ENCODE peak calls at places on chromosomes 11 and 22, in ten cellular contexts. One of them, this sample, is unnamed.

GRCh38 chr11:446886-447285 is 3.2 kb upstream of the PTDSS2 start:
- DNase-seq in Calu3: no peak
- DNase-seq in GM13977: no peak
- DNase-seq in cardiac muscle cell: no peak
- DNase-seq in AG04450: no peak
- DNase-seq in neural crest cell: no peak
- DNase-seq in lower lobe of right lung: peak
- DNase-seq in tibial nerve: no peak
- DNase-seq in mesothelial cell of epicardium: no peak
- DNase-seq in GM12864: no peak
- DNase-seq in this sample: peak

GRCh38 chr11:34468209-34468841 is 29.6 kb downstream of the CAT start:
- DNase-seq in GM12864: peak
- DNase-seq in GM13977: peak
- DNase-seq in cardiac muscle cell: no peak
- DNase-seq in lower lobe of right lung: no peak
- DNase-seq in mesothelial cell of epicardium: no peak
- DNase-seq in AG04450: no peak
- DNase-seq in Calu3: peak
- DNase-seq in neural crest cell: no peak
- DNase-seq in tibial nerve: no peak
- DNase-seq in this sample: no peak

GRCh38 chr11:117822522-117823033 is 2.0 kb downstream of the FXYD2 start:
- DNase-seq in neural crest cell: no peak
- DNase-seq in cardiac muscle cell: no peak
- DNase-seq in GM12864: no peak
- DNase-seq in mesothelial cell of epicardium: no peak
- DNase-seq in Calu3: no peak
- DNase-seq in AG04450: no peak
- DNase-seq in GM13977: no peak
- DNase-seq in lower lobe of right lung: no peak
- DNase-seq in tibial nerve: no peak
- DNase-seq in this sample: peak

GRCh38 chr11:109785714-109786113 is 307.5 kb upstream of the ZC3H12C start:
- DNase-seq in GM13977: no peak
- DNase-seq in neural crest cell: no peak
- DNase-seq in AG04450: no peak
- DNase-seq in cardiac muscle cell: no peak
- DNase-seq in GM12864: no peak
- DNase-seq in tibial nerve: no peak
- DNase-seq in Calu3: no peak
- DNase-seq in mesothelial cell of epicardium: no peak
- DNase-seq in lower lobe of right lung: no peak
- DNase-seq in this sample: no peak

GRCh38 chr11:45259607-45260006 is 26.5 kb downstream of the SYT13 start:
- DNase-seq in mesothelial cell of epicardium: no peak
- DNase-seq in GM12864: no peak
- DNase-seq in neural crest cell: no peak
- DNase-seq in Calu3: peak
- DNase-seq in AG04450: no peak
- DNase-seq in lower lobe of right lung: no peak
- DNase-seq in cardiac muscle cell: no peak
- DNase-seq in tibial nerve: no peak
- DNase-seq in GM13977: no peak
- DNase-seq in this sample: no peak

GRCh38 chr11:8030526-8031247 is 43.5 kb downstream of the EIF3F start:
- DNase-seq in tibial nerve: no peak
- DNase-seq in mesothelial cell of epicardium: no peak
- DNase-seq in cardiac muscle cell: no peak
- DNase-seq in Calu3: no peak
- DNase-seq in neural crest cell: no peak
- DNase-seq in lower lobe of right lung: no peak
- DNase-seq in GM12864: no peak
- DNase-seq in AG04450: no peak
- DNase-seq in GM13977: no peak
- DNase-seq in this sample: no peak

GRCh38 chr22:26199665-26200064 is 30.4 kb downstream of the SEZ6L start:
- DNase-seq in Calu3: no peak
- DNase-seq in lower lobe of right lung: no peak
- DNase-seq in tibial nerve: no peak
- DNase-seq in mesothelial cell of epicardium: no peak
- DNase-seq in neural crest cell: no peak
- DNase-seq in cardiac muscle cell: no peak
- DNase-seq in AG04450: no peak
- DNase-seq in GM12864: no peak
- DNase-seq in GM13977: no peak
- DNase-seq in this sample: no peak

GRCh38 chr11:78742430-78742829 is 167.8 kb upstream of the NARS2 start:
- DNase-seq in AG04450: no peak
- DNase-seq in GM12864: no peak
- DNase-seq in tibial nerve: no peak
- DNase-seq in lower lobe of right lung: peak
- DNase-seq in mesothelial cell of epicardium: no peak
- DNase-seq in Calu3: peak
- DNase-seq in cardiac muscle cell: no peak
- DNase-seq in neural crest cell: no peak
- DNase-seq in GM13977: no peak
- DNase-seq in this sample: no peak

GRCh38 chr11:44319552-44320288 is 9.8 kb upstream of the ALX4 start:
- DNase-seq in GM12864: no peak
- DNase-seq in cardiac muscle cell: no peak
- DNase-seq in tibial nerve: no peak
- DNase-seq in lower lobe of right lung: no peak
- DNase-seq in Calu3: no peak
- DNase-seq in mesothelial cell of epicardium: no peak
- DNase-seq in neural crest cell: no peak
- DNase-seq in GM13977: no peak
- DNase-seq in AG04450: no peak
- DNase-seq in this sample: no peak

GRCh38 chr22:44107341-44107740 is 73.4 kb upstream of the PARVG start:
- DNase-seq in neural crest cell: no peak
- DNase-seq in cardiac muscle cell: no peak
- DNase-seq in mesothelial cell of epicardium: no peak
- DNase-seq in AG04450: no peak
- DNase-seq in lower lobe of right lung: no peak
- DNase-seq in Calu3: no peak
- DNase-seq in GM12864: no peak
- DNase-seq in tibial nerve: no peak
- DNase-seq in GM13977: no peak
- DNase-seq in this sample: peak

GRCh38 chr11:26741036-26741435 is 19.2 kb upstream of the SLC5A12 start:
- DNase-seq in neural crest cell: no peak
- DNase-seq in tibial nerve: no peak
- DNase-seq in lower lobe of right lung: no peak
- DNase-seq in GM12864: no peak
- DNase-seq in mesothelial cell of epicardium: no peak
- DNase-seq in AG04450: no peak
- DNase-seq in GM13977: no peak
- DNase-seq in cardiac muscle cell: no peak
- DNase-seq in Calu3: no peak
- DNase-seq in this sample: no peak

GRCh38 chr11:60563553-60564235 is 48.5 kb downstream of the MS4A13 start:
- DNase-seq in GM13977: no peak
- DNase-seq in AG04450: no peak
- DNase-seq in mesothelial cell of epicardium: no peak
- DNase-seq in tibial nerve: no peak
- DNase-seq in GM12864: peak
- DNase-seq in lower lobe of right lung: no peak
- DNase-seq in neural crest cell: no peak
- DNase-seq in cardiac muscle cell: no peak
- DNase-seq in Calu3: no peak
- DNase-seq in this sample: peak

GRCh38 chr11:10160350-10160749 is 133.7 kb downstream of the SBF2 start:
- DNase-seq in GM13977: no peak
- DNase-seq in AG04450: no peak
- DNase-seq in tibial nerve: no peak
- DNase-seq in lower lobe of right lung: no peak
- DNase-seq in neural crest cell: no peak
- DNase-seq in cardiac muscle cell: no peak
- DNase-seq in GM12864: no peak
- DNase-seq in Calu3: no peak
- DNase-seq in mesothelial cell of epicardium: no peak
- DNase-seq in this sample: no peak

GRCh38 chr11:72613977-72614376 is 60.2 kb downstream of the PDE2A start:
- DNase-seq in mesothelial cell of epicardium: no peak
- DNase-seq in cardiac muscle cell: no peak
- DNase-seq in neural crest cell: no peak
- DNase-seq in Calu3: no peak
- DNase-seq in GM13977: peak
- DNase-seq in lower lobe of right lung: peak
- DNase-seq in GM12864: peak
- DNase-seq in tibial nerve: peak
- DNase-seq in AG04450: no peak
- DNase-seq in this sample: no peak
- TF ChIP-seq CTCF in mesothelial cell of epicardium: no peak
- TF ChIP-seq CTCF in cardiac muscle cell: no peak
- TF ChIP-seq CTCF in neural crest cell: no peak
- TF ChIP-seq CTCF in Calu3: no peak
- TF ChIP-seq CTCF in GM13977: peak
- TF ChIP-seq CTCF in lower lobe of right lung: no peak
- TF ChIP-seq CTCF in GM12864: no peak
- TF ChIP-seq CTCF in tibial nerve: no peak
- TF ChIP-seq CTCF in AG04450: no peak
- TF ChIP-seq CTCF in this sample: no peak

GRCh38 chr11:76067099-76067498 is 139.2 kb downstream of the WNT11 start:
- DNase-seq in tibial nerve: no peak
- DNase-seq in GM12864: no peak
- DNase-seq in Calu3: no peak
- DNase-seq in mesothelial cell of epicardium: no peak
- DNase-seq in cardiac muscle cell: no peak
- DNase-seq in AG04450: no peak
- DNase-seq in GM13977: no peak
- DNase-seq in neural crest cell: no peak
- DNase-seq in lower lobe of right lung: no peak
- DNase-seq in this sample: no peak

GRCh38 chr11:76056881-76057280 is 149.4 kb downstream of the WNT11 start:
- DNase-seq in tibial nerve: no peak
- DNase-seq in Calu3: no peak
- DNase-seq in cardiac muscle cell: no peak
- DNase-seq in mesothelial cell of epicardium: no peak
- DNase-seq in lower lobe of right lung: no peak
- DNase-seq in GM12864: no peak
- DNase-seq in neural crest cell: no peak
- DNase-seq in GM13977: no peak
- DNase-seq in AG04450: no peak
- DNase-seq in this sample: no peak

DNA sequence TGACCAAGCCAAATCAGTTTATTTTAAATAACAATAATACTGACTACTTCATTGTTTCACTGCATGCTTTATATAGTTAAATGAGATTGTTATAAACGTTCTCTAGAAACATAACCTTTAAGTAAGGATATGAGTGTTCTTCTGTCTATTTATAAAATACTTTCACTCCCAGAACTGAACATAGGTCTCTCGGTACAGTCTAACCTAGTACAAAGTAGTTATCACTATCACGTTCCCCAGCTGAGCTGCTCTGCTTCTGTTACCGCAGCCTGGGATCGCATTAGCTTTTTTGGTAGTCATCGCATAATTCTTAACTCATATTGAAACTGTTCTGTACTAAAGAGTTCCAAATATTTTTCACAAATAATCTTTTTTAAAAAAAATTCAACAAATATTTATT is 143.6 kb downstream of the WNT11 start:
- DNase-seq in cardiac muscle cell: no peak
- DNase-seq in neural crest cell: no peak
- DNase-seq in mesothelial cell of epicardium: no peak
- DNase-seq in Calu3: no peak
- DNase-seq in GM13977: peak
- DNase-seq in tibial nerve: no peak
- DNase-seq in AG04450: no peak
- DNase-seq in lower lobe of right lung: no peak
- DNase-seq in GM12864: peak
- DNase-seq in this sample: no peak
- TF ChIP-seq CTCF in cardiac muscle cell: no peak
- TF ChIP-seq CTCF in neural crest cell: no peak
- TF ChIP-seq CTCF in mesothelial cell of epicardium: no peak
- TF ChIP-seq CTCF in Calu3: no peak
- TF ChIP-seq CTCF in GM13977: no peak
- TF ChIP-seq CTCF in tibial nerve: no peak
- TF ChIP-seq CTCF in AG04450: no peak
- TF ChIP-seq CTCF in lower lobe of right lung: no peak
- TF ChIP-seq CTCF in GM12864: no peak
- TF ChIP-seq CTCF in this sample: no peak

GRCh38 chr11:112837162-112837826 is 123.9 kb upstream of the NCAM1 start:
- DNase-seq in GM12864: no peak
- DNase-seq in cardiac muscle cell: peak
- DNase-seq in mesothelial cell of epicardium: no peak
- DNase-seq in GM13977: no peak
- DNase-seq in lower lobe of right lung: no peak
- DNase-seq in Calu3: no peak
- DNase-seq in neural crest cell: no peak
- DNase-seq in AG04450: no peak
- DNase-seq in tibial nerve: no peak
- DNase-seq in this sample: no peak
- TF ChIP-seq CTCF in GM12864: peak
- TF ChIP-seq CTCF in cardiac muscle cell: no peak
- TF ChIP-seq CTCF in mesothelial cell of epicardium: no peak
- TF ChIP-seq CTCF in GM13977: no peak
- TF ChIP-seq CTCF in lower lobe of right lung: no peak
- TF ChIP-seq CTCF in Calu3: no peak
- TF ChIP-seq CTCF in neural crest cell: no peak
- TF ChIP-seq CTCF in AG04450: no peak
- TF ChIP-seq CTCF in tibial nerve: no peak
- TF ChIP-seq CTCF in this sample: peak

GRCh38 chr22:22407061-22407460 is 101.5 kb downstream of the ZNF280B start:
- DNase-seq in tibial nerve: no peak
- DNase-seq in Calu3: no peak
- DNase-seq in GM12864: no peak
- DNase-seq in neural crest cell: no peak
- DNase-seq in cardiac muscle cell: no peak
- DNase-seq in lower lobe of right lung: no peak
- DNase-seq in GM13977: no peak
- DNase-seq in AG04450: no peak
- DNase-seq in mesothelial cell of epicardium: no peak
- DNase-seq in this sample: no peak

GRCh38 chr22:22408269-22408668 is 100.3 kb downstream of the ZNF280B start:
- DNase-seq in Calu3: no peak
- DNase-seq in lower lobe of right lung: no peak
- DNase-seq in GM13977: no peak
- DNase-seq in mesothelial cell of epicardium: no peak
- DNase-seq in neural crest cell: no peak
- DNase-seq in tibial nerve: no peak
- DNase-seq in GM12864: no peak
- DNase-seq in AG04450: no peak
- DNase-seq in cardiac muscle cell: no peak
- DNase-seq in this sample: no peak

GRCh38 chr22:22410121-22410520 is 98.4 kb downstream of the ZNF280B start:
- DNase-seq in mesothelial cell of epicardium: no peak
- DNase-seq in GM13977: no peak
- DNase-seq in neural crest cell: no peak
- DNase-seq in lower lobe of right lung: peak
- DNase-seq in cardiac muscle cell: no peak
- DNase-seq in tibial nerve: peak
- DNase-seq in GM12864: no peak
- DNase-seq in Calu3: no peak
- DNase-seq in AG04450: no peak
- DNase-seq in this sample: no peak

GRCh38 chr22:22410677-22411076 is 97.9 kb downstream of the ZNF280B start:
- DNase-seq in mesothelial cell of epicardium: no peak
- DNase-seq in tibial nerve: no peak
- DNase-seq in neural crest cell: no peak
- DNase-seq in cardiac muscle cell: no peak
- DNase-seq in Calu3: no peak
- DNase-seq in GM13977: no peak
- DNase-seq in AG04450: no peak
- DNase-seq in GM12864: no peak
- DNase-seq in lower lobe of right lung: no peak
- DNase-seq in this sample: no peak

GRCh38 chr22:22408731-22409696 is 99.5 kb downstream of the ZNF280B start:
- DNase-seq in Calu3: peak
- DNase-seq in AG04450: no peak
- DNase-seq in lower lobe of right lung: no peak
- DNase-seq in GM13977: peak
- DNase-seq in mesothelial cell of epicardium: no peak
- DNase-seq in cardiac muscle cell: no peak
- DNase-seq in neural crest cell: peak
- DNase-seq in GM12864: no peak
- DNase-seq in tibial nerve: peak
- DNase-seq in this sample: no peak
- TF ChIP-seq CTCF in Calu3: no peak
- TF ChIP-seq CTCF in AG04450: peak
- TF ChIP-seq CTCF in lower lobe of right lung: no peak
- TF ChIP-seq CTCF in GM13977: peak
- TF ChIP-seq CTCF in mesothelial cell of epicardium: peak
- TF ChIP-seq CTCF in cardiac muscle cell: peak
- TF ChIP-seq CTCF in neural crest cell: peak
- TF ChIP-seq CTCF in GM12864: peak
- TF ChIP-seq CTCF in tibial nerve: peak
- TF ChIP-seq CTCF in this sample: peak

This sample was measured in chondrocyte.